ENCODE peak calls at places on chromosomes 1 and 21, in four cellular contexts. I, Q, U and O are unnamed samples.

GRCh38 chr1:91877574-91878208 is 8.3 kb downstream of the TGFBR3 start:
- DNase-seq in I (no peak), Q (no peak), U (no peak), O (no peak)

GRCh38 chr1:179083031-179083345 is 1.1 kb downstream of the TOR3A start:
- DNase-seq in I (no peak), Q (no peak), U (no peak), O (no peak)

GRCh38 chr1:58011978-58012377 is 534.5 kb downstream of the OMA1 start:
- DNase-seq in I (no peak), Q (no peak), U (no peak), O (no peak)

GRCh38 chr1:177442580-177442979 is 271.8 kb downstream of the BRINP2 start:
- DNase-seq in I (no peak), Q (no peak), U (no peak), O (no peak)

GRCh38 chr1:53459321-53460175 is at the start of gene DMRTB1:
- DNase-seq in I (no peak), Q (no peak), U (no peak), O (no peak)

GRCh38 chr1:77889240-77889637 is 815 bp downstream of the NEXN start:
- DNase-seq in I (peak), Q (no peak), U (no peak), O (no peak)

GRCh38 chr1:118992868-118993711 is 4.9 kb upstream of the TBX15 start:
- DNase-seq in I (no peak), Q (no peak), U (no peak), O (no peak)

GRCh38 chr1:117321680-117322609 is 45.3 kb upstream of the MAN1A2 start:
- DNase-seq in I (no peak), Q (no peak), U (no peak), O (no peak)

GRCh38 chr1:159861218-159861617 is 1.2 kb downstream of the VSIG8 start:
- DNase-seq in I (no peak), Q (no peak), U (no peak), O (no peak)

GRCh38 chr1:50529510-50529909 is 106.3 kb upstream of the DMRTA2 start:
- DNase-seq in I (no peak), Q (no peak), U (no peak), O (no peak)

GRCh38 chr1:3501856-3502665 is 47.6 kb downstream of the ARHGEF16 start:
- DNase-seq in I (peak), Q (peak), U (no peak), O (peak)

GRCh38 chr1:112723511-112723839 is 8.3 kb upstream of the PPM1J start:
- DNase-seq in I (no peak), Q (no peak), U (no peak), O (no peak)
- TF ChIP-seq BRCA1 in I (no peak), Q (no peak), U (no peak), O (no peak)

GRCh38 chr1:201506573-201507567 is at the start of gene CSRP1:
- DNase-seq in I (no peak), Q (no peak), U (peak), O (peak)

GRCh38 chr1:201504179-201504631 is 2.7 kb downstream of the CSRP1 start:
- DNase-seq in I (no peak), Q (no peak), U (no peak), O (no peak)

GRCh38 chr1:201504799-201505504 is 2.0 kb downstream of the CSRP1 start:
- DNase-seq in I (no peak), Q (no peak), U (no peak), O (no peak)

GRCh38 chr1:201506092-201506491 is 831 bp downstream of the CSRP1 start:
- DNase-seq in I (no peak), Q (no peak), U (no peak), O (no peak)

GRCh38 chr1:201505505-201505893 is 1.4 kb downstream of the CSRP1 start:
- DNase-seq in I (no peak), Q (no peak), U (no peak), O (no peak)
- TF ChIP-seq BRCA1 in I (no peak), Q (no peak), U (no peak), O (no peak)

GRCh38 chr1:213666113-213666512 is 321.7 kb upstream of the PROX1 start:
- DNase-seq in I (no peak), Q (no peak), U (no peak), O (no peak)
- TF ChIP-seq BRCA1 in I (no peak), Q (no peak), U (no peak), O (no peak)

DNA sequence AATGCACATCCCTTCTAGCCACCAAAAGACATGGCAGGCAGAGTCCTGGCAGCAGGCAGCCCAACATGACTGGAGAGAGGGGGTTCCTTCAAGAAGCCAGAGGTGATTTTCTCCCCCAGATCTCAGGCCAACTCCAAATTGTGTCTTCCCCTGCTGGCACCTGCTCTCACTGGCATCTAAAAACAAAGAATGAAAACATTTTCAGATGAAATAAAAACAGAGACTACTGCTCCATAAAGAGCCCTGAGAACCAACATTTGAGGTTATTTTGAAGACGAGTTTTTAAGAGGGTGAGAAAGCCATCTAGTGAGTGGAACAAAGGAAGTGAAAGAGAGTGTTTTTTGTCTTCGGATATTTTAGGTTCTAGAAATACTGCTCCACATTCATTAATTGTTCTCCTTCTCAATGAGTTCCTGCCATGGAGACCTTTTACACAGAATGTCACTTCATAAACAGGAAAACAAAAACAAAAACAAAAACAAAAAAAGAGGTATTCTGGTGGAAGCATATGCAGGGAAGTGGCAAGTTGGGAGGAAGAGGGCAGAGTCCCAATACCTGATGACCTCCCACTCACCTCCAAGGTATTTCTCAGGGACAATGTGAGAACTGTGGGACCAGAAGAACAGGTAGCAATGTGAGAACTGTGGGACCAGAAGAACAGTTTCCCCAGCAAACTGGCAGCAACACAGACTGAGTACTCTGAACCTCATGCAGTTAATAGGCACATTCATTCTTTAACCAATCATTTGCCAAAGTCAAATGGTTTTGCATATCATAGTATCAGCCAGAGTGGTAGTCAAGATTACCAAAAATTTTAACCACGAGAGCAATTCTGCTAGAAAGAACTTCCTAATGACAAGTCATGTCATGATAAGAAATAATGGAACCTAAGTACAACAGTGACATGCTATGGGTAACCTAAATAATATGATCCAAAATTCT is 50.0 kb downstream of the KIAA0319L start:
- DNase-seq in I (no peak), Q (no peak), U (peak), O (peak)
- TF ChIP-seq BRCA1 in I (no peak), Q (no peak), U (no peak), O (no peak)

DNA sequence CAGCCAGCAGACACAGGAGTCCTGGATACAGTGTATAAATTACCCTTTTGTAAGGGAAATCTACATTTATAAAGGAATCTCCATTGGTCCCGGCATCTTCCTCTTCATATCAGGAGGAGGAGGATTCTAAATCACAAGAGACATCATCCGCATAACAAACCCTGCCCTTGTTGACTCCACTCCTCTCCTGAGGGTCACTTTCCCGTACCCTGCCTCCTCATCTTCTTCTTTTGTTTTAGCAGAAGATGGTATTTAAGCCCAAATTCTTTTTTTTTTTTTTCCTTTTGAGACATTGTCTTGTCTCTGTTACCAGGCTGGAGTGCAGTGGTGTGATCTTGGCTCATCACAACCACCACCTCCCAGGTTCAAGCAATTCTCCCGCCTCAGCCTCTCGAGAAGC is 14.6 kb upstream of the PKNOX1 start:
- DNase-seq in I (no peak), Q (peak), U (no peak), O (no peak)
- TF ChIP-seq BRCA1 in I (no peak), Q (no peak), U (no peak), O (no peak)

DNA sequence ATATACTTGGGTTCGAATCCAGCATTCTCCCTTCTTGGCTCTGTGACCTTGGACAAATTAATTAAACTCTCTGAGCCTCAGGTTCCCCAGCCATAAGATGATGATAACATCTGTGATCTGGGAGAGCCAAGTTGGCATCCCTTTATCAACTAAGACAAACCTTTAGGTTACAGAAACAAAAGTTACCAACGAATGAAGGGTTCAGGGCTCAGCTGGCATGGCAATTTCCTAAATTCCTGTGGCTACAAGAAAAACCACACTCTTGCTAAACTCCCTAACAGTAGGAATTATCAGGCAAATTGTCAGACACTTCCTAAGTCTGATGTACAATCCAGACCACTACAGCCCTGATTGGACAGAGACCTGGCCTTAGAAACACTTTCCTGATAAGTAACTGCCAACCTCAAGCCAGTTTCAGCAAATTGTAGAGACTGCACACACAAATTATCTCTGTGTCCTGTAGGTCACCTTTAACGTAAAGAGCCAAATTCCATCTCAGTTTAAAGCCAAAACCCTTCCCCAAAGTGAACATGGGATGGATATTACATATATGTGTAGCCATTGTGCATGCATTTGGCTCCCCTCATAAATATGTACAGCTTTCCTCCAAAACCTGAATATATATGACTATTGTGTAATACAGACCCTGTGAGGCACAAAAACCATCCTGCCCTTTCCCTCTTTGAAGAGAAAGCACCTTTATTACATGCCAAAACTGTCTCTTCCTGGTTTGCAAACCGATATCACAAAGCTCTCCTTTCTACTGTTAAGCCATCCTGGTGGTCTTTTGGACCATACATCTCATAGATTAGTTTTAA is 39.5 kb upstream of the EDARADD start:
- DNase-seq in I (no peak), Q (no peak), U (no peak), O (no peak)
- TF ChIP-seq BRCA1 in I (no peak), Q (no peak), U (no peak), O (no peak)

DNA sequence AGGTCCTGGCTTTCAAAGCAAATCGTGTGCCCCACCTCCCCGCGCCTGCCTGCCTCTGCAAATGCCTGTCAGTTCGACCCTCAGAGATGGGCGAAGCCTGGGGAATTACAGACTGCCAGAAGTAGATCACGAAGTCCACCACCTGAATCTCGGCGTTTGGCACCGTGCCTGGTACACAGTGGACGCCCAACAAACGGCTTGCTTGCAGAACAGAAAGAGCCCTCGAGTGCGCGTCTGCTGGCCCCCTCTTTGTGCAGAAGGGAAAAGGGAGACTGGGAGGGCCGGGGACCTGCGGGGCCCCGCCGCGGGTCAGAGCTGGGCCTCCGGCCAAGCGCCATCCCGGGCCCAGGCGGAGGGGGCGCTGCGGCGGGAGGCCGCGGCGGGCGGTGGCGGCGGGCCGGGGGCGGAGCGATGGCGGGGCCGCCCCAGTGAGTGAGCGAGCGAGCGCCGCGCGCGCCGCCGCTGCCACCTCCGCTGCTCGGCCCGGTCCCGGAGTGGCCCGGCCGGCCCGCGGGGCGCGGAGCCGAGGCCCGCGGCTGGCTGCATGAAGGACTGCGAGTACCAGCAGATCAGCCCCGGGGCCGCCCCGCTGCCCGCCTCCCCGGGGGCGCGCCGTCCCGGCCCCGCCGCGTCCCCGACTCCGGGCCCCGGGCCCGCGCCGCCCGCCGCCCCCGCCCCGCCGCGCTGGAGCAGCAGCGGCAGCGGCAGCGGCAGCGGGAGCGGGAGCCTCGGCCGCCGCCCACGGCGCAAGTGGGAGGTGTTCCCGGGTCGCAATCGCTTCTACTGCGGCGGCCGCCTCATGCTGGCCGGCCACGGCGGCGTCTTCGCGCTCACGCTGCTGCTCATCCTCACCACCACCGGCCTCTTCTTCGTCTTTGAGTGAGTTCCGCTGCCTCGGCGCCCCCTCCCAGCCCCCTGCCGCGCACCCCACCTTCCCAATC is at the start of gene ZDHHC18:
- DNase-seq in I (peak), Q (no peak), U (no peak), O (peak)
- TF ChIP-seq BRCA1 in I (no peak), Q (no peak), U (no peak), O (no peak)

GRCh38 chr1:41315482-41315823 is 45.8 kb upstream of the FOXO6 start:
- DNase-seq in I (no peak), Q (no peak), U (no peak), O (no peak)
- TF ChIP-seq BRCA1 in I (no peak), Q (no peak), U (no peak), O (no peak)